ENCODE peak calls at places on chromosomes 7 and 10, in five cellular contexts. One of them, this sample, is unnamed.
A peak's percentile ranks its signal among the peaks of the same experiment; 100 is the strongest.

GRCh38 chr7:20519641-20520040 is 95.8 kb upstream of the ABCB5 start:
- DNase-seq in mucosa of descending colon: no peak
- DNase-seq in keratinocyte: no peak
- DNase-seq in GM23338: no peak
- DNase-seq in A549: no peak
- DNase-seq in this sample: no peak

GRCh38 chr7:94095359-94096009 is 91.3 kb upstream of the BET1 start:
- DNase-seq in GM23338: no peak
- DNase-seq in mucosa of descending colon: no peak
- DNase-seq in A549: no peak
- DNase-seq in keratinocyte: no peak
- DNase-seq in this sample: no peak

GRCh38 chr10:71475243-71475871 is 78.6 kb downstream of the CDH23 start:
- DNase-seq in mucosa of descending colon: no peak
- DNase-seq in keratinocyte: no peak
- DNase-seq in A549: no peak
- DNase-seq in GM23338: peak; percentile 55
- DNase-seq in this sample: no peak

GRCh38 chr7:76303057-76303828 is 770 bp downstream of the HSPB1 start:
- DNase-seq in A549: peak; percentile 93
- DNase-seq in mucosa of descending colon: peak; percentile 92
- DNase-seq in GM23338: peak; percentile 98
- DNase-seq in keratinocyte: no peak
- DNase-seq in this sample: peak; percentile 82

GRCh38 chr10:46283217-46283944 is 3.4 kb upstream of the ANTXRL start:
- DNase-seq in A549: no peak
- DNase-seq in GM23338: no peak
- DNase-seq in mucosa of descending colon: no peak
- DNase-seq in keratinocyte: no peak
- DNase-seq in this sample: no peak

GRCh38 chr10:29795856-29796255 is 161.1 kb upstream of the SVIL start:
- DNase-seq in keratinocyte: no peak
- DNase-seq in GM23338: no peak
- DNase-seq in A549: no peak
- DNase-seq in mucosa of descending colon: no peak
- DNase-seq in this sample: no peak

GRCh38 chr10:122044045-122044661 is 55.2 kb downstream of the TACC2 start:
- DNase-seq in keratinocyte: no peak
- DNase-seq in mucosa of descending colon: no peak
- DNase-seq in A549: no peak
- DNase-seq in GM23338: peak; percentile 43
- DNase-seq in this sample: no peak

GRCh38 chr7:3200504-3200903 is 100.5 kb upstream of the SDK1 start:
- DNase-seq in GM23338: peak; percentile 77
- DNase-seq in mucosa of descending colon: no peak
- DNase-seq in A549: peak; percentile 38
- DNase-seq in keratinocyte: no peak
- DNase-seq in this sample: no peak

GRCh38 chr10:4678023-4678950 is 147.7 kb upstream of the AKR1E2 start:
- DNase-seq in A549: peak; percentile 93
- DNase-seq in keratinocyte: no peak
- DNase-seq in mucosa of descending colon: no peak
- DNase-seq in GM23338: no peak
- DNase-seq in this sample: no peak

GRCh38 chr10:90313548-90314325 is 544.1 kb downstream of the HTR7 start:
- DNase-seq in A549: no peak
- DNase-seq in GM23338: no peak
- DNase-seq in mucosa of descending colon: no peak
- DNase-seq in keratinocyte: peak; percentile 36
- DNase-seq in this sample: peak; percentile 47

GRCh38 chr7:27147211-27148030 is at the start of gene HOXA6:
- DNase-seq in GM23338: peak; percentile 41
- DNase-seq in keratinocyte: no peak
- DNase-seq in A549: no peak
- DNase-seq in mucosa of descending colon: peak; percentile 79
- DNase-seq in this sample: no peak

GRCh38 chr7:98217623-98218582 is 6.7 kb downstream of the BHLHA15 start:
- DNase-seq in GM23338: no peak
- DNase-seq in mucosa of descending colon: peak; percentile 57
- DNase-seq in keratinocyte: no peak
- DNase-seq in A549: no peak
- DNase-seq in this sample: no peak

GRCh38 chr10:31315453-31315852 is 3.6 kb upstream of the ZEB1 start:
- DNase-seq in mucosa of descending colon: no peak
- DNase-seq in A549: no peak
- DNase-seq in keratinocyte: no peak
- DNase-seq in GM23338: no peak
- DNase-seq in this sample: no peak

GRCh38 chr7:126778101-126778500 is 474.6 kb downstream of the GRM8 start:
- DNase-seq in GM23338: peak; percentile 41
- DNase-seq in keratinocyte: no peak
- DNase-seq in A549: no peak
- DNase-seq in mucosa of descending colon: no peak
- DNase-seq in this sample: no peak

GRCh38 chr10:16777473-16778370 is 39.5 kb downstream of the RSU1 start:
- DNase-seq in mucosa of descending colon: no peak
- DNase-seq in keratinocyte: peak; percentile 11
- DNase-seq in A549: peak; percentile 52
- DNase-seq in GM23338: peak; percentile 85
- DNase-seq in this sample: peak; percentile 19

GRCh38 chr10:49605939-49606509 is 4.1 kb upstream of the SLC18A3 start:
- DNase-seq in mucosa of descending colon: no peak
- DNase-seq in GM23338: no peak
- DNase-seq in keratinocyte: no peak
- DNase-seq in A549: no peak
- DNase-seq in this sample: no peak

GRCh38 chr7:149680316-149681025 is 92.9 kb downstream of the ZNF467 start:
- DNase-seq in mucosa of descending colon: no peak
- DNase-seq in A549: no peak
- DNase-seq in keratinocyte: no peak
- DNase-seq in GM23338: no peak
- DNase-seq in this sample: no peak

GRCh38 chr7:28312973-28313372 is 99.3 kb upstream of the CREB5 start:
- DNase-seq in mucosa of descending colon: no peak
- DNase-seq in A549: no peak
- DNase-seq in GM23338: no peak
- DNase-seq in keratinocyte: no peak
- DNase-seq in this sample: no peak

GRCh38 chr7:28323833-28324232 is 88.5 kb upstream of the CREB5 start:
- DNase-seq in keratinocyte: no peak
- DNase-seq in mucosa of descending colon: no peak
- DNase-seq in GM23338: no peak
- DNase-seq in A549: no peak
- DNase-seq in this sample: no peak

GRCh38 chr7:28315565-28316420 is 96.5 kb upstream of the CREB5 start:
- DNase-seq in keratinocyte: no peak
- DNase-seq in GM23338: no peak
- DNase-seq in mucosa of descending colon: no peak
- DNase-seq in A549: no peak
- DNase-seq in this sample: peak; percentile 56

GRCh38 chr7:28316489-28316888 is 95.8 kb upstream of the CREB5 start:
- DNase-seq in GM23338: no peak
- DNase-seq in A549: no peak
- DNase-seq in mucosa of descending colon: no peak
- DNase-seq in keratinocyte: no peak
- DNase-seq in this sample: no peak

GRCh38 chr7:28318126-28318762 is 94.1 kb upstream of the CREB5 start:
- DNase-seq in A549: no peak
- DNase-seq in keratinocyte: no peak
- DNase-seq in mucosa of descending colon: no peak
- DNase-seq in GM23338: no peak
- DNase-seq in this sample: no peak
- TF ChIP-seq CTCF in A549: no peak
- TF ChIP-seq CTCF in keratinocyte: no peak
- TF ChIP-seq CTCF in mucosa of descending colon: no peak
- TF ChIP-seq CTCF in GM23338: no peak
- TF ChIP-seq CTCF in this sample: no peak

GRCh38 chr10:10434312-10434711 is 583.4 kb upstream of the CELF2 start:
- DNase-seq in mucosa of descending colon: no peak
- DNase-seq in keratinocyte: no peak
- DNase-seq in GM23338: no peak
- DNase-seq in A549: no peak
- DNase-seq in this sample: no peak
- H3K4me3 ChIP-seq in mucosa of descending colon: no peak overlapping the region
- H3K4me3 ChIP-seq in keratinocyte: no peak overlapping the region
- H3K4me3 ChIP-seq in GM23338: no peak overlapping the region
- H3K4me3 ChIP-seq in A549: no peak overlapping the region
- H3K4me3 ChIP-seq in this sample: no peak overlapping the region

GRCh38 chr10:74081192-74081803 is 69.3 kb downstream of the AP3M1 start:
- DNase-seq in GM23338: peak; percentile 75
- DNase-seq in mucosa of descending colon: no peak
- DNase-seq in A549: peak; percentile 64
- DNase-seq in keratinocyte: no peak
- DNase-seq in this sample: no peak
- TF ChIP-seq CTCF in GM23338: peak; percentile 76
- TF ChIP-seq CTCF in mucosa of descending colon: peak; percentile 49
- TF ChIP-seq CTCF in A549: peak; percentile 77
- TF ChIP-seq CTCF in keratinocyte: peak; percentile 78
- TF ChIP-seq CTCF in this sample: peak; percentile 77

DNA sequence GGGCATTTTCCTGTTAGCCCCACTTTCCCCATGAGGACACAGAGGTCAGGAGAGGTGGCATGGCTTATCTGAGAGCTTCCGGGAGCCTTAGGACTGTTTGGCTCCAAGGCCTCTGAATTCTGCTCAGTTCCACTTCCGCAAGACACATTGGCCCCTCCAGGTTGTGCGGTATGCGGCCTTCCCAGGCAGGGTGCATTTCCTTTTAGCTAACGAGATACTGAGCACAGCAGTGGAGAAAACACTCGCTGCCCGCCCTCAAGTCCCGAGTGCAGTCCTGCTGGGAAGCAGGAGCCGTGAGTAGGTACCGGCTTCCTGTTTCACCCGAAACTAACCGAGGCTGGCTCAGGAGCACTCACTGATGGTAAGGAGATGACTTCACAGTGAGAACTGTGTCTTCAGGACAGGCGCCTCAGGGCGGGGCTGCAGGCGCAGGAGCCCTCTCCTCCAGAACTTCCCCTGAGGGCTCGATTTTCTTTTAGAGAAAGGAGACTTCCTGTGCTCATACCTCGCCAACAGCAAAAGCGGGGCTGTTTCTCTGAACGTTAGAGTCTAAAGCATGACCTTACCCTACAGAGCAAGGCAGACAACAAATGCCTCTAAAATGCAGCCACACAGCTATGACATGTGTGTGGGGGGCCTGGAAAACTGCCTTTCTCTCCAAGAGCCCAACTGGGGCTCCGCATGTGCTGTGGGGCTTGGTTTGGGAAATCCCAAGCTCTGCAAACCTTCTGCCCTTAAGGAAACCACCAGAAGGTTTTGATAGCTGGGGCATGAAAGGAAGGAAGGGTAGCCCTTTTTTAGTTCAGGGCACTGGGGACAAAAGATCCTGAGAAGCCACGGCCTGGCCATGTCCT is 25.9 kb downstream of the RGS10 start:
- DNase-seq in keratinocyte: no peak
- DNase-seq in A549: no peak
- DNase-seq in GM23338: no peak
- DNase-seq in mucosa of descending colon: peak; percentile 60
- DNase-seq in this sample: no peak
- H3K4me3 ChIP-seq in keratinocyte: no peak overlapping the region
- H3K4me3 ChIP-seq in A549: no peak overlapping the region
- H3K4me3 ChIP-seq in GM23338: no peak overlapping the region
- H3K4me3 ChIP-seq in mucosa of descending colon: no peak overlapping the region
- H3K4me3 ChIP-seq in this sample: no peak overlapping the region

GRCh38 chr10:34813626-34814227 is 1.4 kb downstream of the PARD3 start:
- DNase-seq in keratinocyte: no peak
- DNase-seq in GM23338: no peak
- DNase-seq in A549: peak; percentile 29
- DNase-seq in mucosa of descending colon: no peak
- DNase-seq in this sample: no peak

GRCh38 chr10:34815174-34816066 is at the start of gene PARD3:
- DNase-seq in mucosa of descending colon: peak; percentile 76
- DNase-seq in GM23338: peak; percentile 81
- DNase-seq in keratinocyte: no peak
- DNase-seq in A549: peak; percentile 71
- DNase-seq in this sample: no peak

GRCh38 chr10:34816067-34817002 is 1.2 kb upstream of the PARD3 start:
- DNase-seq in mucosa of descending colon: no peak
- DNase-seq in A549: peak; percentile 44
- DNase-seq in keratinocyte: no peak
- DNase-seq in GM23338: peak; percentile 56
- DNase-seq in this sample: no peak

GRCh38 chr10:34812771-34813170 is 2.3 kb downstream of the PARD3 start:
- DNase-seq in A549: no peak
- DNase-seq in mucosa of descending colon: no peak
- DNase-seq in GM23338: no peak
- DNase-seq in keratinocyte: no peak
- DNase-seq in this sample: no peak

DNA sequence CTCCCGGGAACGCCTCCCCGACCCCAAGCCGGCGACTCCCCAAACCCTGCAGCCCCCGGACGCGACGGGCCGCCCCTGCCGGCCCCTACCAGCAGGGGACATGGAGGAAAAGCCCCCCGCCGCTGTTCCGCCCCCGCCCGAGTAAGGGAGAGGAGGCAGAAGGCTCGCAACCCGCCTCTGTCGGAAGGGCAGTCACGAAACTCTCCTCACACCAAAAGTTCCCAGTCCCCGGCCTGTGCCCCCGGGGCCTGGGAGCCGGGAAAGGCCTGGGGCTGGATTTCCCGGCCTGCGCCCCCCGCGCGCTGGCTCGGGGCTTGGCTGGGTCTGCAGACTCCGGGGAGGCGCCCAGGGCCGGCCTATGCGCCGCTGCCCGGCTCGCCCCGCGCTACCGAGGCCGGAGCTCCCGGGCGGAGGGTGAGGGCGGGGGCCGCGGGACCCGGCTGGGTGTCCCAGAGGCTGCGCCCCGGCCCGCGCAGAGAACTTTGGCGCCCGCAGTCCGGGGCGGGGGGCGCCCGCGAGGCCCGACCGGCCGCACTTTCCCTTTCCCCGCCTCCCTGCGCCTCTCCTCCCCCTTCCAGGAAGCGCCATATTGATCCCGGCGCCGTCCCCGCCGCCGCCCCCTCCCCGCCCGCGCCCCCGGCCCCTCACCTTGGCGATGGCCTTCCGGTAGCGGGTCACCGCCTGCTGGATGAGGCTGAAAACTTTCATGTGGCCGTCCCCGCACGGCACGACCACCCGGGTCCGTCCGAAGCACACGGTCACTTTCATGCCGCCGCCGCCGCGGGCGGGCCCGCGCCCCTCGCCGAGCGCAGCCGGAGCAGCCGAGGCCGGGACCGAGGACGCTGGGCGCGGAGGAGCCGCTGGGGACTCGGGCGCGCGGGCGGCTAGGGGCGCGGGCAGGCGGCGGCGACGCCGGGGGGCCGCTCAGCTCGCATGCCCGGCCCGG is 595 bp downstream of the PARD3 start:
- DNase-seq in A549: peak; percentile 43
- DNase-seq in mucosa of descending colon: peak; percentile 59
- DNase-seq in keratinocyte: no peak
- DNase-seq in GM23338: peak; percentile 80
- DNase-seq in this sample: no peak
- TF ChIP-seq CTCF in A549: peak; percentile 38
- TF ChIP-seq CTCF in mucosa of descending colon: no peak
- TF ChIP-seq CTCF in keratinocyte: no peak
- TF ChIP-seq CTCF in GM23338: no peak
- TF ChIP-seq CTCF in this sample: no peak

This sample was measured in HFF-Myc.